ENCODE peak calls at places on chromosome 20, in ten cellular contexts. W is upper lobe of right lung, T is heart right ventricle, B is cardiac muscle cell, Y is uterus, R is Peyer's patch, N is stomach, U is esophagus muscularis mucosa, A is A673, L is hepatocyte. M is an unnamed sample.

GRCh38 chr20:24637941-24638340 is 168.5 kb downstream of the SYNDIG1 start:
- DNase-seq in W (no peak), T (no peak), B (no peak), Y (no peak), R (no peak), N (no peak), U (no peak), A (no peak), L (no peak), M (no peak)

GRCh38 chr20:14264869-14265268 is 72.5 kb downstream of the FLRT3 start:
- DNase-seq in W (no peak), T (no peak), B (no peak), Y (no peak), R (no peak), N (no peak), U (no peak), A (peak; percentile 4), L (peak; percentile 21), M (no peak)

GRCh38 chr20:2745936-2746635 is 53.5 kb downstream of the EBF4 start:
- DNase-seq in W (no peak), T (no peak), B (no peak), Y (no peak), R (no peak), N (no peak), U (peak; percentile 86), A (no peak), L (no peak), M (no peak)

GRCh38 chr20:3067139-3068009 is 4.0 kb upstream of the OXT start:
- DNase-seq in W (no peak), T (no peak), B (no peak), Y (no peak), R (no peak), N (no peak), U (no peak), A (no peak), L (no peak), M (no peak)

GRCh38 chr20:52242237-52243230 is 51.0 kb upstream of the ZFP64 start:
- DNase-seq in W (no peak), T (no peak), B (peak; percentile 49), Y (no peak), R (no peak), N (no peak), U (no peak), A (peak; percentile 68), L (peak; percentile 56), M (no peak)

GRCh38 chr20:24984963-24985640 is 7.4 kb downstream of the APMAP start:
- DNase-seq in W (peak; percentile 53), T (no peak), B (no peak), Y (no peak), R (no peak), N (peak; percentile 23), U (no peak), A (no peak), L (no peak), M (no peak)

GRCh38 chr20:34528921-34529297 is 12.7 kb downstream of the DYNLRB1 start:
- DNase-seq in W (peak; percentile 84), T (peak; percentile 53), B (no peak), Y (no peak), R (no peak), N (peak; percentile 81), U (no peak), A (no peak), L (no peak), M (no peak)

GRCh38 chr20:2932497-2932896 is 59.2 kb downstream of the PTPRA start:
- DNase-seq in W (no peak), T (no peak), B (peak; percentile 26), Y (no peak), R (no peak), N (no peak), U (no peak), A (no peak), L (no peak), M (no peak)

GRCh38 chr20:3172933-3173581 is at the start of gene LZTS3:
- DNase-seq in W (peak; percentile 88), T (peak; percentile 76), B (no peak), Y (peak; percentile 84), R (peak; percentile 76), N (peak; percentile 71), U (no peak), A (peak; percentile 86), L (peak; percentile 93), M (peak; percentile 25)

GRCh38 chr20:52348434-52348833 is 156.9 kb upstream of the ZFP64 start:
- DNase-seq in W (no peak), T (no peak), B (no peak), Y (no peak), R (no peak), N (no peak), U (no peak), A (no peak), L (no peak), M (no peak)

GRCh38 chr20:52096117-52096516 is 95.5 kb downstream of the ZFP64 start:
- DNase-seq in W (no peak), T (no peak), B (no peak), Y (no peak), R (no peak), N (no peak), U (no peak), A (no peak), L (no peak), M (no peak)

GRCh38 chr20:42553374-42553773 is 636.3 kb downstream of the PTPRT start:
- DNase-seq in W (no peak), T (no peak), B (no peak), Y (no peak), R (no peak), N (no peak), U (no peak), A (no peak), L (no peak), M (no peak)

GRCh38 chr20:12798286-12798685 is 210.5 kb upstream of the SPTLC3 start:
- DNase-seq in W (no peak), T (no peak), B (no peak), Y (no peak), R (no peak), N (no peak), U (no peak), A (no peak), L (no peak), M (no peak)

GRCh38 chr20:57398231-57398821 is 7.1 kb downstream of the RBM38 start:
- DNase-seq in W (peak; percentile 78), T (peak; percentile 66), B (no peak), Y (peak; percentile 76), R (peak; percentile 77), N (peak; percentile 80), U (peak; percentile 93), A (no peak), L (no peak), M (no peak)

GRCh38 chr20:10655723-10656122 is 18.1 kb downstream of the JAG1 start:
- DNase-seq in W (no peak), T (no peak), B (no peak), Y (no peak), R (no peak), N (no peak), U (no peak), A (no peak), L (no peak), M (no peak)

GRCh38 chr20:18662279-18662678 is 74.4 kb downstream of the DTD1 start:
- DNase-seq in W (no peak), T (no peak), B (no peak), Y (no peak), R (no peak), N (no peak), U (no peak), A (no peak), L (no peak), M (no peak)

GRCh38 chr20:50931048-50931305 is 260 bp downstream of the ADNP start:
- DNase-seq in W (no peak), T (no peak), B (no peak), Y (no peak), R (no peak), N (no peak), U (no peak), A (no peak), L (no peak), M (no peak)
- H3K4me3 ChIP-seq in W (peak overlapping the region; percentile 54), T (peak overlapping the region; percentile 63), B (peak overlapping the region; percentile 66), Y (peak overlapping the region; percentile 80), R (peak overlapping the region; percentile 75), N (peak overlapping the region; percentile 97), U (peak overlapping the region; percentile 94), A (peak overlapping the region; percentile 64), L (peak overlapping the region; percentile 72), M (peak overlapping the region; percentile 53)

DNA sequence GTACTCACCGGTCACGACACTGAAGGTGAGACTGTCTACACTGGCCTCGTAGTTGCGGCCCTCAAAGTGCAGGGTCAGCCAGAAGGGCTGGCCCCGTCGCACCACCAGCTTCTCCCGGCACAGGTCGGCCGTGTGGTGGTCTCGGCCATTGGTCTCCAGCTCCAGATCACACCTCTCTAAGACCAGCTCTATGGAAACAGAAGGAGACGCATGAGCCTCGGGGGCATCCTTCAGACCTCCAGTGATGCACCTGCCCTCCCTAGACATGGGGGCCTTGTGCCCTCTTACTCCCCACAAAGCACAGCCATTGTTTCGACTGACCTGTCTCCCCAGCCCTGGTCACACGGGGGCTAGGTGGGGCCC is 3.7 kb downstream of the TGM2 start:
- DNase-seq in W (peak; percentile 43), T (no peak), B (no peak), Y (no peak), R (no peak), N (no peak), U (no peak), A (no peak), L (no peak), M (no peak)
- H3K9me3 ChIP-seq in W (no peaks in the 10 kb centered on the region), T (no peaks in the 10 kb centered on the region), B (no peaks in the 10 kb centered on the region), Y (no peaks in the 10 kb centered on the region), R (no peaks in the 10 kb centered on the region), N (no peaks in the 10 kb centered on the region), U (no peaks in the 10 kb centered on the region), A (no peaks in the 10 kb centered on the region), L (no peaks in the 10 kb centered on the region), M (no peaks in the 10 kb centered on the region)

DNA sequence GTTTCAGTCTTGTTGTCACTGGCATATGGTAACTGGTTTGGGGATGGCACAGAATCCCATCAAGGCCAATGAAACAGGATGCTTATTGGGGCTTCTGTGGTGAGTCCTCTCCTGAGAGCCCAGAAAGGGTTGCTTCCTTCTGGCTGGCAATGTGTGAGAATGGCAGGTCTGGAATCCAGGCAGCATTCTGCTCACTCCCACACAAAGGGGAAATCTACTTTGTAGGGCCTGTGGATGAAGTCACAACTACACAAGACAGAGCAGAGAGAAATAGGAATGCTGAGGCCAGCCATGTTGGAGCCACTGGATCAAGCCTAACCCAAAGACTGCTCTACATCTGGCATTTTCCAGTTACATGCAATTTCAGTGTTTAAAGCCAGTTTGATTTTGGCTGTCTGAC is 15.7 kb downstream of the PLAGL2 start:
- DNase-seq in W (no peak), T (no peak), B (no peak), Y (no peak), R (no peak), N (no peak), U (no peak), A (no peak), L (no peak), M (peak; percentile 33)
- H3K27ac ChIP-seq in W (peak overlapping the region; percentile 47), T (no peak overlapping the region), B (peak overlapping the region; percentile 13), Y (no peak overlapping the region), R (no peak overlapping the region), N (no peak overlapping the region), U (no peak overlapping the region), A (no peak overlapping the region), L (peak overlapping the region; percentile 95), M (no peak overlapping the region)

DNA sequence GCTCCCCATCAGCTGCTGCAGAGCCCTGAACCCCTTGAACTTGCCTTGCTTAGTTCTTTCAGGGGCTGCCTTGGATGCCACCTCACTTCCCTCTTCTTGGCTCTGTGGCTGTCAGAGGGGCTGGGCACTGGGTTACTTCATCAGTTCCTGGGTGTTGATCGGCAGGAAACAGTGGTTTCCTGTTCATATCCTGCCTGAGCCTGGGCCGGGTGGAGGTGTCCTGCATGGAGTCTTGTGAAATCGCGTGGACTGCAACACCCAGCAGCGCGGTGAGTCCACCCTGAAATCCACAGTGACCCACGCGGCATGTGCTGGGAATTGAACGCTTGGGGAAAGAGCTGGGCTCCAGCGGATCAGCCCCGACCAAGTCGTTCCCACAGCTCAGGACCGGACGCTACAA is 97.5 kb downstream of the CDH26 start:
- DNase-seq in W (peak; percentile 81), T (peak; percentile 40), B (no peak), Y (no peak), R (no peak), N (peak; percentile 41), U (no peak), A (peak; percentile 48), L (no peak), M (no peak)
- H3K4me3 ChIP-seq in W (peak overlapping the region; percentile 16), T (peak overlapping the region; percentile 8), B (no peak overlapping the region), Y (no peak overlapping the region), R (no peak overlapping the region), N (no peak overlapping the region), U (no peak overlapping the region), A (peak overlapping the region; percentile 20), L (no peak overlapping the region), M (no peak overlapping the region)

M was measured in astrocyte.